ENCODE peak calls at places on chromosomes 3 and 15, in seven cellular contexts. G is ovary, S is foreskin fibroblast, R is HFF-Myc, Y is body of pancreas, C is psoas muscle, V is fibroblast of pulmonary artery. W is an unnamed sample.

GRCh38 chr3:51696954-51697353 is 9.9 kb upstream of the GRM2 start:
- DNase-seq in G (no peak), S (no peak), R (no peak), Y (no peak), C (no peak), V (no peak), W (no peak)

GRCh38 chr3:53377794-53378193 is 30.5 kb upstream of the DCP1A start:
- DNase-seq in G (no peak), S (no peak), R (no peak), Y (no peak), C (no peak), V (no peak), W (no peak)

GRCh38 chr3:111751961-111752360 is 107.1 kb upstream of the PHLDB2 start:
- DNase-seq in G (no peak), S (peak), R (peak), Y (no peak), C (no peak), V (no peak), W (peak)

GRCh38 chr15:98745650-98746374 is 97.5 kb downstream of the IGF1R start:
- DNase-seq in G (no peak), S (peak), R (no peak), Y (no peak), C (no peak), V (no peak), W (peak)

GRCh38 chr15:94843060-94843459 is 611.7 kb downstream of the MCTP2 start:
- DNase-seq in G (no peak), S (no peak), R (no peak), Y (no peak), C (no peak), V (no peak), W (no peak)

GRCh38 chr3:71779674-71780377 is 5.1 kb downstream of the PROK2 start:
- DNase-seq in G (no peak), S (no peak), R (no peak), Y (no peak), C (no peak), V (peak), W (no peak)

GRCh38 chr3:45362161-45362560 is 26.2 kb upstream of the LARS2 start:
- DNase-seq in G (no peak), S (no peak), R (no peak), Y (no peak), C (no peak), V (no peak), W (no peak)

GRCh38 chr3:11407644-11408043 is 135.4 kb downstream of the ATG7 start:
- DNase-seq in G (no peak), S (no peak), R (no peak), Y (no peak), C (no peak), V (no peak), W (no peak)

GRCh38 chr3:189108032-189108431 is 63.7 kb upstream of the TPRG1 start:
- DNase-seq in G (no peak), S (peak), R (no peak), Y (no peak), C (no peak), V (no peak), W (no peak)

GRCh38 chr3:43733459-43734384 is 43.0 kb downstream of the ABHD5 start:
- DNase-seq in G (no peak), S (peak), R (no peak), Y (peak), C (no peak), V (peak), W (peak)

GRCh38 chr3:79632842-79633241 is 135.0 kb downstream of the ROBO1 start:
- DNase-seq in G (no peak), S (no peak), R (no peak), Y (no peak), C (no peak), V (no peak), W (no peak)

GRCh38 chr3:118029049-118029448 is 1005.6 kb downstream of the IGSF11 start:
- DNase-seq in G (no peak), S (no peak), R (no peak), Y (no peak), C (no peak), V (no peak), W (peak)

GRCh38 chr15:62798536-62798935 is 244.0 kb upstream of the TPM1 start:
- DNase-seq in G (no peak), S (no peak), R (no peak), Y (no peak), C (no peak), V (no peak), W (no peak)

GRCh38 chr3:100429187-100429586 is 27.8 kb downstream of the LNP1 start:
- DNase-seq in G (no peak), S (no peak), R (no peak), Y (no peak), C (no peak), V (no peak), W (no peak)

GRCh38 chr3:173688216-173688842 is 290.8 kb downstream of the NLGN1 start:
- DNase-seq in G (no peak), S (peak), R (no peak), Y (no peak), C (no peak), V (no peak), W (peak)

GRCh38 chr3:133464573-133464972 is 64.7 kb downstream of the BFSP2 start:
- DNase-seq in G (no peak), S (peak), R (no peak), Y (no peak), C (no peak), V (peak), W (peak)

GRCh38 chr3:99656606-99657005 is 18.2 kb downstream of the COL8A1 start:
- DNase-seq in G (no peak), S (peak), R (no peak), Y (no peak), C (no peak), V (no peak), W (peak)

GRCh38 chr3:73766599-73767378 is 142.0 kb upstream of the PDZRN3 start:
- DNase-seq in G (no peak), S (peak), R (peak), Y (no peak), C (peak), V (peak), W (peak)

GRCh38 chr15:27486036-27486435 is 515.1 kb downstream of the GABRG3 start:
- DNase-seq in G (no peak), S (no peak), R (no peak), Y (no peak), C (no peak), V (no peak), W (no peak)

GRCh38 chr3:186598108-186598784 is 14.6 kb upstream of the AHSG start:
- DNase-seq in G (no peak), S (peak), R (no peak), Y (peak), C (no peak), V (peak), W (peak)

GRCh38 chr3:41190509-41191284 is 8.6 kb upstream of the CTNNB1 start:
- DNase-seq in G (no peak), S (no peak), R (no peak), Y (no peak), C (no peak), V (no peak), W (no peak)

GRCh38 chr3:74001481-74001880 is 376.7 kb upstream of the PDZRN3 start:
- DNase-seq in G (no peak), S (peak), R (no peak), Y (no peak), C (no peak), V (no peak), W (no peak)

GRCh38 chr15:66765478-66766281 is 63.6 kb downstream of the SMAD6 start:
- DNase-seq in G (peak), S (no peak), R (no peak), Y (peak), C (peak), V (peak), W (peak)

GRCh38 chr3:53858096-53858741 is 11.9 kb downstream of the IL17RB start:
- DNase-seq in G (no peak), S (no peak), R (no peak), Y (no peak), C (no peak), V (no peak), W (no peak)

GRCh38 chr15:66255293-66255676 is 1.7 kb upstream of the MEGF11 start:
- DNase-seq in G (no peak), S (no peak), R (no peak), Y (no peak), C (no peak), V (no peak), W (no peak)

GRCh38 chr3:148682997-148683396 is 14.7 kb upstream of the AGTR1 start:
- DNase-seq in G (no peak), S (no peak), R (no peak), Y (peak), C (peak), V (no peak), W (no peak)

GRCh38 chr15:73799466-73799865 is 46.3 kb upstream of the INSYN1 start:
- DNase-seq in G (no peak), S (peak), R (no peak), Y (no peak), C (no peak), V (peak), W (peak)

GRCh38 chr3:107521466-107522059 is 1.2 kb upstream of the BBX start:
- DNase-seq in G (no peak), S (no peak), R (no peak), Y (no peak), C (no peak), V (no peak), W (no peak)

GRCh38 chr3:64351713-64352595 is 126.7 kb upstream of the PRICKLE2 start:
- DNase-seq in G (no peak), S (peak), R (no peak), Y (peak), C (no peak), V (peak), W (peak)

GRCh38 chr15:58705105-58705504 is 44.4 kb downstream of the ADAM10 start:
- DNase-seq in G (no peak), S (no peak), R (no peak), Y (no peak), C (no peak), V (no peak), W (peak)

GRCh38 chr3:50154840-50155490 is at the start of gene SEMA3F:
- DNase-seq in G (peak), S (peak), R (no peak), Y (peak), C (peak), V (peak), W (peak)

GRCh38 chr3:87359807-87360206 is 83.4 kb upstream of the POU1F1 start:
- DNase-seq in G (no peak), S (no peak), R (no peak), Y (peak), C (no peak), V (no peak), W (no peak)

GRCh38 chr15:25346371-25346770 is 92.5 kb downstream of the UBE3A start:
- DNase-seq in G (no peak), S (no peak), R (no peak), Y (no peak), C (no peak), V (no peak), W (no peak)

GRCh38 chr3:105473521-105474223 is 107.0 kb downstream of the ALCAM start:
- DNase-seq in G (no peak), S (peak), R (no peak), Y (no peak), C (no peak), V (peak), W (peak)

GRCh38 chr3:27428446-27428845 is 55.7 kb downstream of the SLC4A7 start:
- DNase-seq in G (no peak), S (peak), R (no peak), Y (no peak), C (no peak), V (no peak), W (no peak)

GRCh38 chr15:85404922-85405293 is 24.5 kb downstream of the AKAP13 start:
- DNase-seq in G (no peak), S (peak), R (no peak), Y (no peak), C (no peak), V (peak), W (peak)
- H3K4me3 ChIP-seq in G (no peak), S (no peak), R (no peak), Y (no peak), C (no peak), V (peak), W (no peak)

GRCh38 chr3:101676219-101676764 is 640 bp downstream of the ZBTB11 start:
- DNase-seq in G (peak), S (peak), R (peak), Y (peak), C (peak), V (peak), W (peak)
- TF ChIP-seq CTCF in G (no peak), S (no peak), R (no peak), Y (no peak), C (no peak), V (no peak), W (peak)

GRCh38 chr3:127819656-127820055 is 2.7 kb downstream of the MGLL start:
- DNase-seq in G (no peak), S (no peak), R (no peak), Y (no peak), C (no peak), V (no peak), W (no peak)

GRCh38 chr3:127822166-127822835 is at the start of gene MGLL:
- DNase-seq in G (peak), S (peak), R (no peak), Y (peak), C (peak), V (peak), W (peak)

GRCh38 chr3:127819086-127819485 is 3.2 kb downstream of the MGLL start:
- DNase-seq in G (no peak), S (no peak), R (no peak), Y (no peak), C (no peak), V (no peak), W (no peak)

GRCh38 chr3:127820871-127821853 is 1.2 kb downstream of the MGLL start:
- DNase-seq in G (no peak), S (peak), R (peak), Y (no peak), C (peak), V (no peak), W (peak)

GRCh38 chr3:127820221-127820870 is 2.0 kb downstream of the MGLL start:
- DNase-seq in G (no peak), S (peak), R (no peak), Y (no peak), C (no peak), V (no peak), W (peak)
- H3K4me3 ChIP-seq in G (no peak), S (peak), R (peak), Y (no peak), C (peak), V (no peak), W (no peak)

DNA sequence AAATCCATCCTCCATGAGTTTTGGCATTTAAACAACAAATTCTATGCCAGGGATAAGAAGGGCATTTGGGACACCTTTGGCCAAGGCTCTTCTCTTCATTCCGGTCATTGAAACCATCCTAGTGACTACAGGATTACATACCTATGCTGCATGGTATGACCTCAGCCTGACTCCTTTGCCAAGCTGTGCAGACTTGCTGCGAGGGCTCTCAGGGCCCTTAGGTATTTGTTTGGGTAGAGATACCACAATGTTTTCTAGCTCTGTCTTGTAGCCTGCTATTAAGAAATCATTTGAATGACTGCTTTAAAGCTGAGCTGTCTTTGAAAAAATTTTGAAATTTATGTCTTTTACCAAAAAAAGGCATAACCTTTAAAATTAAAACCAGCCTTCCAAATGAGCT is 749.8 kb upstream of the SGO1 start:
- DNase-seq in G (no peak), S (peak), R (no peak), Y (no peak), C (no peak), V (no peak), W (no peak)
- TF ChIP-seq CTCF in G (no peak), S (no peak), R (no peak), Y (no peak), C (no peak), V (no peak), W (no peak)

GRCh38 chr3:10026084-10026890 is at the start of gene FANCD2:
- DNase-seq in G (peak), S (peak), R (no peak), Y (peak), C (peak), V (peak), W (peak)

GRCh38 chr3:10019326-10019725 is 6.9 kb upstream of the FANCD2 start:
- DNase-seq in G (no peak), S (no peak), R (no peak), Y (no peak), C (no peak), V (no peak), W (no peak)

GRCh38 chr3:10025205-10026083 is 793 bp upstream of the FANCD2 start:
- DNase-seq in G (no peak), S (no peak), R (no peak), Y (no peak), C (no peak), V (no peak), W (no peak)

GRCh38 chr3:10021856-10022775 is 4.1 kb upstream of the FANCD2 start:
- DNase-seq in G (no peak), S (no peak), R (no peak), Y (no peak), C (no peak), V (no peak), W (no peak)

DNA sequence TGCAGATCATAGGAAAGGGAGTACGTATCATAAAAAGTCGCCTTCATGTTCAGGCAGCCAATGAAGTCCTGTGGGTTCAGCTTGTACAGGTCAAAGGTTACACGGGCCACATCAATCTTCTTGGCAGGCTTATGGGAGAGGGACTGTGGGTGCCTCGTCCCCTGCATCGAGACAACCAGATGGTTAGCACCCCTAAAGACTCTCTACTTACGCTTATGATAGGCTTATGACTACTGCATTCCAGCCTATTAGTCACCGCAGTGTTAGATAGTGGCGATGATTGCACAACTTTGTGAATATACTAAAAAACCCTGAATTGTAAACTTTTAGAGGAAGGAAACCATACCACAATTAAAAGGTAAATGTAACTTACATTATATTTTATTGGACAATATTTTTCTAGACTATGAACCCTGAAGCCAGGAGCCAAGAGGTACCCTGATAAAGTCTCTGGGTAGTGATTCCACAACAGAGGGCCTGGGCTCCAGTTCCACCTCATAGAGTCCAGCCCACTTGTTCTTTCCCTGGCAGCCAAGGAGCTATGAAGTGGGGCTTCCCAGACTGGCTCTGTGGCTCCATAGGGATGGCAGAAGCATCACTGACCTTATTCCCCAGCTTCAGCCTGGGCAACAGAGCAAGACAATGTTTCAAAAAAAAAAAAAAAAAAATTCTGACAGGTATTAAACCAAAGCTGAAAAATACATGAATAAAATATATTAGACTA is 2.5 kb upstream of the FANCD2 start:
- DNase-seq in G (no peak), S (peak), R (no peak), Y (no peak), C (no peak), V (peak), W (peak)
- H3K4me3 ChIP-seq in G (no peak), S (no peak), R (peak), Y (no peak), C (no peak), V (peak), W (no peak)

W was measured in astrocyte of the spinal cord.